ENCODE peak calls at places on chromosomes 11 and 22, in eight cellular contexts. One of them, this sample, is unnamed.

GRCh38 chr11:82855616-82856015 is 44.6 kb downstream of the PRCP start:
- DNase-seq in smooth muscle cell of the brain vasculature: no peak
- DNase-seq in CD8-positive, alpha-beta memory T cell: no peak
- DNase-seq in AG08395: no peak
- DNase-seq in progenitor cell of endocrine pancreas: no peak
- DNase-seq in DMS153: no peak
- DNase-seq in sciatic nerve: no peak
- DNase-seq in cardiac septum: no peak
- DNase-seq in this sample: no peak

GRCh38 chr11:69380921-69381581 is 87.1 kb downstream of the MYEOV start:
- DNase-seq in CD8-positive, alpha-beta memory T cell: no peak
- DNase-seq in sciatic nerve: peak
- DNase-seq in cardiac septum: peak
- DNase-seq in progenitor cell of endocrine pancreas: no peak
- DNase-seq in AG08395: no peak
- DNase-seq in smooth muscle cell of the brain vasculature: no peak
- DNase-seq in DMS153: no peak
- DNase-seq in this sample: no peak

GRCh38 chr11:76030973-76031590 is 175.2 kb downstream of the WNT11 start:
- DNase-seq in smooth muscle cell of the brain vasculature: no peak
- DNase-seq in sciatic nerve: no peak
- DNase-seq in CD8-positive, alpha-beta memory T cell: no peak
- DNase-seq in AG08395: no peak
- DNase-seq in cardiac septum: no peak
- DNase-seq in DMS153: no peak
- DNase-seq in progenitor cell of endocrine pancreas: no peak
- DNase-seq in this sample: no peak

GRCh38 chr11:34936945-34937344 is 20.5 kb downstream of the PDHX start:
- DNase-seq in AG08395: no peak
- DNase-seq in smooth muscle cell of the brain vasculature: no peak
- DNase-seq in progenitor cell of endocrine pancreas: no peak
- DNase-seq in sciatic nerve: no peak
- DNase-seq in CD8-positive, alpha-beta memory T cell: no peak
- DNase-seq in DMS153: no peak
- DNase-seq in cardiac septum: no peak
- DNase-seq in this sample: no peak

GRCh38 chr11:72378704-72379383 is 55.5 kb downstream of the CLPB start:
- DNase-seq in AG08395: peak
- DNase-seq in progenitor cell of endocrine pancreas: no peak
- DNase-seq in smooth muscle cell of the brain vasculature: no peak
- DNase-seq in cardiac septum: peak
- DNase-seq in sciatic nerve: peak
- DNase-seq in CD8-positive, alpha-beta memory T cell: no peak
- DNase-seq in DMS153: no peak
- DNase-seq in this sample: no peak

GRCh38 chr22:29914165-29914564 is 31.2 kb downstream of the MTMR3 start:
- DNase-seq in smooth muscle cell of the brain vasculature: no peak
- DNase-seq in AG08395: peak
- DNase-seq in cardiac septum: no peak
- DNase-seq in progenitor cell of endocrine pancreas: no peak
- DNase-seq in sciatic nerve: no peak
- DNase-seq in DMS153: no peak
- DNase-seq in CD8-positive, alpha-beta memory T cell: no peak
- DNase-seq in this sample: no peak

GRCh38 chr11:76783901-76784813 is 1.0 kb downstream of the TSKU start:
- DNase-seq in sciatic nerve: peak
- DNase-seq in CD8-positive, alpha-beta memory T cell: no peak
- DNase-seq in progenitor cell of endocrine pancreas: peak
- DNase-seq in DMS153: no peak
- DNase-seq in smooth muscle cell of the brain vasculature: no peak
- DNase-seq in cardiac septum: no peak
- DNase-seq in AG08395: peak
- DNase-seq in this sample: no peak

GRCh38 chr11:87020336-87020735 is 17.4 kb upstream of the TMEM135 start:
- DNase-seq in CD8-positive, alpha-beta memory T cell: no peak
- DNase-seq in sciatic nerve: no peak
- DNase-seq in cardiac septum: no peak
- DNase-seq in AG08395: no peak
- DNase-seq in progenitor cell of endocrine pancreas: no peak
- DNase-seq in smooth muscle cell of the brain vasculature: no peak
- DNase-seq in DMS153: no peak
- DNase-seq in this sample: no peak

GRCh38 chr11:128488471-128488870 is 98.9 kb downstream of the ETS1 start:
- DNase-seq in smooth muscle cell of the brain vasculature: no peak
- DNase-seq in cardiac septum: no peak
- DNase-seq in sciatic nerve: no peak
- DNase-seq in AG08395: peak
- DNase-seq in DMS153: no peak
- DNase-seq in CD8-positive, alpha-beta memory T cell: no peak
- DNase-seq in progenitor cell of endocrine pancreas: no peak
- DNase-seq in this sample: no peak

GRCh38 chr11:64121637-64122410 is 44.1 kb downstream of the MACROD1 start:
- DNase-seq in sciatic nerve: no peak
- DNase-seq in DMS153: no peak
- DNase-seq in AG08395: peak
- DNase-seq in cardiac septum: no peak
- DNase-seq in smooth muscle cell of the brain vasculature: peak
- DNase-seq in CD8-positive, alpha-beta memory T cell: no peak
- DNase-seq in progenitor cell of endocrine pancreas: no peak
- DNase-seq in this sample: no peak

GRCh38 chr22:47484960-47485571 is 722.6 kb downstream of the TBC1D22A start:
- DNase-seq in DMS153: no peak
- DNase-seq in AG08395: no peak
- DNase-seq in smooth muscle cell of the brain vasculature: no peak
- DNase-seq in sciatic nerve: no peak
- DNase-seq in cardiac septum: no peak
- DNase-seq in CD8-positive, alpha-beta memory T cell: no peak
- DNase-seq in progenitor cell of endocrine pancreas: no peak
- DNase-seq in this sample: peak

GRCh38 chr11:102589047-102589459 is 36.1 kb downstream of the MMP20 start:
- DNase-seq in CD8-positive, alpha-beta memory T cell: no peak
- DNase-seq in progenitor cell of endocrine pancreas: no peak
- DNase-seq in sciatic nerve: no peak
- DNase-seq in AG08395: no peak
- DNase-seq in DMS153: no peak
- DNase-seq in cardiac septum: no peak
- DNase-seq in smooth muscle cell of the brain vasculature: no peak
- DNase-seq in this sample: no peak

GRCh38 chr22:35425971-35426800 is 26.2 kb downstream of the MCM5 start:
- DNase-seq in AG08395: no peak
- DNase-seq in CD8-positive, alpha-beta memory T cell: no peak
- DNase-seq in smooth muscle cell of the brain vasculature: no peak
- DNase-seq in sciatic nerve: no peak
- DNase-seq in DMS153: peak
- DNase-seq in cardiac septum: no peak
- DNase-seq in progenitor cell of endocrine pancreas: no peak
- DNase-seq in this sample: peak

GRCh38 chr22:41998361-41999261 is at the start of gene WBP2NL:
- DNase-seq in smooth muscle cell of the brain vasculature: peak
- DNase-seq in AG08395: peak
- DNase-seq in cardiac septum: peak
- DNase-seq in sciatic nerve: peak
- DNase-seq in DMS153: no peak
- DNase-seq in CD8-positive, alpha-beta memory T cell: peak
- DNase-seq in progenitor cell of endocrine pancreas: no peak
- DNase-seq in this sample: peak

GRCh38 chr11:72391638-72392423 is 42.5 kb downstream of the CLPB start:
- DNase-seq in DMS153: no peak
- DNase-seq in smooth muscle cell of the brain vasculature: no peak
- DNase-seq in AG08395: peak
- DNase-seq in sciatic nerve: no peak
- DNase-seq in progenitor cell of endocrine pancreas: no peak
- DNase-seq in cardiac septum: no peak
- DNase-seq in CD8-positive, alpha-beta memory T cell: no peak
- DNase-seq in this sample: no peak

GRCh38 chr11:3086114-3086513 is 28.9 kb upstream of the CARS1 start:
- DNase-seq in sciatic nerve: no peak
- DNase-seq in DMS153: no peak
- DNase-seq in progenitor cell of endocrine pancreas: no peak
- DNase-seq in smooth muscle cell of the brain vasculature: no peak
- DNase-seq in CD8-positive, alpha-beta memory T cell: no peak
- DNase-seq in cardiac septum: no peak
- DNase-seq in AG08395: no peak
- DNase-seq in this sample: no peak

GRCh38 chr11:3069425-3069824 is 12.2 kb upstream of the CARS1 start:
- DNase-seq in smooth muscle cell of the brain vasculature: no peak
- DNase-seq in sciatic nerve: no peak
- DNase-seq in progenitor cell of endocrine pancreas: no peak
- DNase-seq in DMS153: no peak
- DNase-seq in AG08395: no peak
- DNase-seq in cardiac septum: no peak
- DNase-seq in CD8-positive, alpha-beta memory T cell: no peak
- DNase-seq in this sample: no peak

GRCh38 chr11:106644824-106645223 is 373.5 kb downstream of the GUCY1A2 start:
- DNase-seq in CD8-positive, alpha-beta memory T cell: no peak
- DNase-seq in progenitor cell of endocrine pancreas: no peak
- DNase-seq in DMS153: no peak
- DNase-seq in cardiac septum: no peak
- DNase-seq in sciatic nerve: no peak
- DNase-seq in smooth muscle cell of the brain vasculature: no peak
- DNase-seq in AG08395: no peak
- DNase-seq in this sample: no peak

GRCh38 chr22:19755145-19755710 is 5.3 kb upstream of the TBX1 start:
- DNase-seq in cardiac septum: no peak
- DNase-seq in CD8-positive, alpha-beta memory T cell: no peak
- DNase-seq in sciatic nerve: no peak
- DNase-seq in AG08395: no peak
- DNase-seq in DMS153: no peak
- DNase-seq in progenitor cell of endocrine pancreas: no peak
- DNase-seq in smooth muscle cell of the brain vasculature: no peak
- DNase-seq in this sample: no peak

GRCh38 chr11:405976-406795 is 8.6 kb downstream of the SIGIRR start:
- DNase-seq in sciatic nerve: peak
- DNase-seq in AG08395: no peak
- DNase-seq in cardiac septum: peak
- DNase-seq in smooth muscle cell of the brain vasculature: no peak
- DNase-seq in DMS153: no peak
- DNase-seq in progenitor cell of endocrine pancreas: no peak
- DNase-seq in CD8-positive, alpha-beta memory T cell: no peak
- DNase-seq in this sample: no peak

GRCh38 chr22:29266564-29267461 is 968 bp downstream of the RHBDD3 start:
- DNase-seq in sciatic nerve: no peak
- DNase-seq in cardiac septum: no peak
- DNase-seq in AG08395: no peak
- DNase-seq in smooth muscle cell of the brain vasculature: no peak
- DNase-seq in CD8-positive, alpha-beta memory T cell: no peak
- DNase-seq in progenitor cell of endocrine pancreas: no peak
- DNase-seq in DMS153: no peak
- DNase-seq in this sample: no peak

GRCh38 chr11:44506375-44507016 is 59.0 kb upstream of the CD82 start:
- DNase-seq in progenitor cell of endocrine pancreas: no peak
- DNase-seq in CD8-positive, alpha-beta memory T cell: no peak
- DNase-seq in sciatic nerve: no peak
- DNase-seq in AG08395: no peak
- DNase-seq in cardiac septum: no peak
- DNase-seq in smooth muscle cell of the brain vasculature: no peak
- DNase-seq in DMS153: no peak
- DNase-seq in this sample: no peak

GRCh38 chr11:121563900-121564822 is 111.4 kb upstream of the SORL1-AS1 start:
- DNase-seq in progenitor cell of endocrine pancreas: no peak
- DNase-seq in DMS153: peak
- DNase-seq in cardiac septum: no peak
- DNase-seq in AG08395: no peak
- DNase-seq in sciatic nerve: no peak
- DNase-seq in CD8-positive, alpha-beta memory T cell: no peak
- DNase-seq in smooth muscle cell of the brain vasculature: no peak
- DNase-seq in this sample: peak

GRCh38 chr11:22920939-22921565 is 60.8 kb upstream of the CCDC179 start:
- DNase-seq in AG08395: peak
- DNase-seq in DMS153: peak
- DNase-seq in CD8-positive, alpha-beta memory T cell: no peak
- DNase-seq in progenitor cell of endocrine pancreas: peak
- DNase-seq in smooth muscle cell of the brain vasculature: peak
- DNase-seq in cardiac septum: no peak
- DNase-seq in sciatic nerve: no peak
- DNase-seq in this sample: peak

GRCh38 chr11:31449040-31449439 is 60.4 kb downstream of the IMMP1L start:
- DNase-seq in cardiac septum: no peak
- DNase-seq in AG08395: no peak
- DNase-seq in progenitor cell of endocrine pancreas: no peak
- DNase-seq in sciatic nerve: no peak
- DNase-seq in DMS153: no peak
- DNase-seq in CD8-positive, alpha-beta memory T cell: no peak
- DNase-seq in smooth muscle cell of the brain vasculature: no peak
- DNase-seq in this sample: no peak

GRCh38 chr11:67099841-67100324 is 19.2 kb upstream of the KDM2A start:
- DNase-seq in progenitor cell of endocrine pancreas: no peak
- DNase-seq in DMS153: no peak
- DNase-seq in CD8-positive, alpha-beta memory T cell: no peak
- DNase-seq in cardiac septum: no peak
- DNase-seq in smooth muscle cell of the brain vasculature: no peak
- DNase-seq in sciatic nerve: no peak
- DNase-seq in AG08395: no peak
- DNase-seq in this sample: no peak

GRCh38 chr11:65873280-65874156 is 918 bp upstream of the EFEMP2 start:
- DNase-seq in sciatic nerve: peak
- DNase-seq in CD8-positive, alpha-beta memory T cell: peak
- DNase-seq in DMS153: peak
- DNase-seq in cardiac septum: peak
- DNase-seq in AG08395: peak
- DNase-seq in progenitor cell of endocrine pancreas: peak
- DNase-seq in smooth muscle cell of the brain vasculature: no peak
- DNase-seq in this sample: peak

This sample was measured in NCI-H345.